ENCODE peak calls at places on chromosome 13, in five cellular contexts. M, B, L, R and O are unnamed samples.

GRCh38 chr13:77325371-77325941 is 1.4 kb downstream of the MYCBP2 start:
- DNase-seq in M (no peak), B (no peak), L (peak), R (no peak), O (no peak)

GRCh38 chr13:48783181-48783630 is 129.5 kb downstream of the CYSLTR2 start:
- DNase-seq in M (no peak), B (no peak), L (no peak), R (peak), O (peak)

GRCh38 chr13:74040200-74040599 is 94.0 kb downstream of the KLF12 start:
- DNase-seq in M (peak), B (peak), L (peak), R (no peak), O (peak)

GRCh38 chr13:74839656-74840055 is 642.3 kb downstream of the TBC1D4 start:
- DNase-seq in M (no peak), B (no peak), L (no peak), R (peak), O (no peak)

GRCh38 chr13:113782472-113782871 is 23.4 kb downstream of the TMEM255B start:
- DNase-seq in M (no peak), B (no peak), L (no peak), R (no peak), O (no peak)

GRCh38 chr13:97108535-97108910 is 113.6 kb upstream of the MBNL2 start:
- DNase-seq in M (no peak), B (no peak), L (no peak), R (no peak), O (no peak)

GRCh38 chr13:71866173-71867091 is 572 bp downstream of the DACH1 start:
- DNase-seq in M (peak), B (peak), L (peak), R (no peak), O (peak)

GRCh38 chr13:111900390-111901180 is 166.4 kb upstream of the SOX1 start:
- DNase-seq in M (no peak), B (no peak), L (no peak), R (no peak), O (no peak)

GRCh38 chr13:97921146-97921776 is 32.2 kb upstream of the IPO5 start:
- DNase-seq in M (no peak), B (no peak), L (no peak), R (no peak), O (no peak)

GRCh38 chr13:48818495-48818961 is 157.2 kb upstream of the FNDC3A start:
- DNase-seq in M (no peak), B (peak), L (peak), R (peak), O (no peak)

GRCh38 chr13:20969182-20969581 is 66.6 kb upstream of the XPO4 start:
- DNase-seq in M (no peak), B (no peak), L (no peak), R (no peak), O (no peak)

GRCh38 chr13:32073180-32073864 is 41.7 kb downstream of the FRY start:
- DNase-seq in M (no peak), B (no peak), L (no peak), R (no peak), O (no peak)